ENCODE peak calls at places on chromosomes 2 and 18, in four cellular contexts. L, H, U and N are unnamed samples.

GRCh38 chr2:36965196-36965595 is 1.1 kb downstream of the STRN start:
- DNase-seq in U (peak; percentile 21), H (no peak), L (no peak), N (no peak)

GRCh38 chr18:78740876-78741275 is 238.7 kb upstream of the SALL3 start:
- DNase-seq in U (no peak), H (no peak), L (no peak), N (no peak)

GRCh38 chr2:237118025-237118424 is 32.3 kb downstream of the COPS8 start:
- DNase-seq in H (no peak), L (no peak), U (peak; percentile 62), N (no peak)

GRCh38 chr2:152062130-152063091 is 36.4 kb downstream of the CACNB4 start:
- DNase-seq in H (no peak), L (no peak), U (peak; percentile 73), N (no peak)

GRCh38 chr18:28204154-28204553 is 27.2 kb upstream of the CDH2 start:
- DNase-seq in L (no peak), U (peak; percentile 85), H (no peak), N (peak; percentile 83)

GRCh38 chr18:12750708-12751502 is 48.1 kb downstream of the PSMG2 start:
- DNase-seq in L (no peak), U (no peak), H (no peak), N (no peak)

GRCh38 chr2:8219631-8220393 is 462.0 kb upstream of the ID2 start:
- DNase-seq in L (no peak), U (no peak), H (no peak), N (no peak)

GRCh38 chr2:134975281-134976009 is 56.8 kb downstream of the CCNT2 start:
- DNase-seq in L (no peak), U (no peak), H (no peak), N (no peak)

GRCh38 chr18:27599202-27599829 is 414.2 kb upstream of the CHST9 start:
- DNase-seq in L (no peak), U (peak; percentile 28), H (peak; percentile 53), N (peak; percentile 33)

GRCh38 chr2:47867205-47867604 is 39.1 kb downstream of the FBXO11 start:
- DNase-seq in U (peak; percentile 75), H (peak; percentile 18), L (no peak), N (peak; percentile 97)

GRCh38 chr18:51083398-51083797 is 53.4 kb downstream of the SMAD4 start:
- DNase-seq in U (no peak), L (no peak), H (no peak), N (no peak)
- TF ChIP-seq FOS in U (no peak), L (no peak), H (no peak), N (no peak)

DNA sequence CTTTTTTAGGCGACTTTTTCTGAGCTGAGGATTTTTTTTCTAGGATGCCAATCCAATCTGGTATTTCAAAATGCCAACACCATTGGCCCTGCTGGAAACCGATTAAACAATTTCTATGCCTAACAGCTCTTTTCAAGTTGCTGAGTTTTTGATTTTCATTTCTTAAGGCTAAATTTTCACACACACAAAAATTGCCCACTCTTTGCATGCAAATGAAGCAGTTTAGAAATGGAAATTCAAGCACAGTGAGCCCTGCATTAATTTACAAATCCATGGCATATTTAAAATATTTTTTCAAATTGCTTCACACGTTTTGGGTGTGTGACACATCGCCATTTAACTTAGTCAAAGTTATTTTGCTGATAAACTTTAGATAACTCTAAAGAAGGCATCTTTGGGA is 184.8 kb downstream of the TXNL1 start:
- DNase-seq in H (no peak), L (no peak), U (no peak), N (no peak)
- TF ChIP-seq FOS in H (no peak), L (no peak), U (no peak), N (no peak)

DNA sequence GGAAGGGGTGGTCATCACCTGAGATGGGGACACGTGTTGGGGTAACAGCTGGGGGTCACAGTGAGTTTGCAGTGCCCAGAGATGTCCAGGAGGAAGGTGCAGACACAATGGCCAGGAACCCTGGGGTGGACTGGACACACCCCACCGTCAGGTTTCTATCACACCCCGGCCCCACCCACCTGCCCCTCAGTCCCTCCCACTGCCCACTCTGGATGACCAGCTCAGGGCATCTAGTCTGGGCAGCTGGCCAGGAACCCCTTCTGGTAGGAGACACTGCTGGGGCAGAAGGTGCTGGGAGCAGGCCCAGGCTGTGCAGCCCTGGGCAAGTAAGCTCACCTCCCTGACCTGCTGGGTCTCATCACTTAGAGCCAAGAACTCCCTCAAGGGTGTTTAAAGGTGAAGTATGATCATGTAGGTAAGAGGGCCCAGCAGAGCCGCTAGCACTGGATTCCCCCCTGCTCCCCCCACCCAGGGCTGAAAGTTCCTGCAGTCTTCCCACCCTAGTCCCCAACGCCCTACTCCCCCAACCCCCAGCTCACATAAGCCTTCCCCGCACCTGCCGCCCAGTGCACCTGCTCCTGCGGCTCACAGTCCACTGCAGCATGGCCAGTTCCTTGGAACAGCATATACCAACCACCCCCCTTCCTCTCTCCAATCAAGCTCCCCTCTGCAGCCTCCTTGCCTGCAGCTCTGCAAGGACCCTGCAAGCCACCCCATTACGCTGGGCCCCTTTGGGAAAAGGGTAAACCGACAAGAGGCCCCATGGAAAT is 17.3 kb downstream of the BIN1 start:
- DNase-seq in U (no peak), L (no peak), H (no peak), N (no peak)
- TF ChIP-seq FOS in U (no peak), L (no peak), H (no peak), N (no peak)

GRCh38 chr2:85754313-85755095 is 713 bp downstream of the ATOH8 start:
- DNase-seq in U (peak; percentile 39), H (no peak), L (no peak), N (no peak)

GRCh38 chr2:85753035-85753524 is 711 bp upstream of the ATOH8 start:
- DNase-seq in U (no peak), L (no peak), H (no peak), N (no peak)

GRCh38 chr2:85755122-85756027 is 1.6 kb downstream of the ATOH8 start:
- DNase-seq in U (peak; percentile 39), H (no peak), L (no peak), N (no peak)

GRCh38 chr2:85751627-85752026 is 2.2 kb upstream of the ATOH8 start:
- DNase-seq in U (no peak), H (no peak), L (no peak), N (no peak)

GRCh38 chr2:85753525-85754312 is at the start of gene ATOH8:
- DNase-seq in U (peak; percentile 67), H (peak; percentile 14), L (no peak), N (peak; percentile 61)
- TF ChIP-seq FOS in U (no peak), H (no peak), L (no peak), N (no peak)

GRCh38 chr18:45423664-45424063 is 191.6 kb upstream of the SLC14A2 start:
- DNase-seq in H (no peak), L (no peak), U (no peak), N (no peak)
- TF ChIP-seq FOS in H (no peak), L (no peak), U (no peak), N (no peak)

GRCh38 chr2:164785447-164785846 is 56.2 kb downstream of the COBLL1 start:
- DNase-seq in U (no peak), L (no peak), H (no peak), N (peak; percentile 89)
- TF ChIP-seq FOS in U (no peak), L (no peak), H (no peak), N (peak; percentile 43)

DNA sequence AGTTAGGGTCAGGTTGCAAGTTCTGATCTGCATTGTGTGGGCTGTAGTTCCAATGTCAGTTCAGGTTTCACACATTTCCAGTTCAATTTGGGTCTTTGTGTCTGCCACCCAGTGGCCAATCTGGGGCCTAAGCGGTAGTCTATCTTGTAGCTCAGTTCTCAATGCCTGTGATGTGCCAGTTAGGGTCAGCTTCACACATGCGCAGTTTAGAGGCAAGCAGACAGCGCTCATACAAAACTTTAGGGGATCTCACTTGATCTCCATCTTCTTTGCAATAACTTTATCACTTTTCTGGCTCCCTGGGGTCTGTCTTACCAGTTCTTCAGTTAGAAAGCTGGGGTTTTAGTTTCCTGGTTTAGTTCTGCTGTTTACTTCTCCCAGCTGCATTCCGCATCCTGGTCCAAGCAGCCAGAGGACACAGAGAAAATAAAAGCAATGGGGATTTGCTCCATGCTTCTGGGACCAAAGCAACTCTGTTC is 11.0 kb upstream of the ZNF24 start:
- DNase-seq in L (no peak), U (peak; percentile 83), H (peak; percentile 64), N (peak; percentile 86)
- TF ChIP-seq FOS in L (no peak), U (no peak), H (no peak), N (no peak)

GRCh38 chr18:49161627-49162026 is 210.9 kb upstream of the SMAD7 start:
- DNase-seq in U (peak; percentile 90), L (peak; percentile 90), H (no peak), N (no peak)
- TF ChIP-seq FOS in U (peak; percentile 13), L (no peak), H (no peak), N (no peak)